ENCODE peak calls at places on chromosomes 7 and 10, in nine cellular contexts. E is body of pancreas; I is lower lobe of right lung; U is esophagus muscularis mucosa; F is CD8-positive, alpha-beta T cell; Y is cardiac muscle cell; W is testis; K is upper lobe of right lung; A is effector memory CD4-positive, alpha-beta T cell. C is an unnamed sample.
A peak's percentile ranks its signal among the peaks of the same experiment; 100 is the strongest.

GRCh38 chr7:31114593-31115343 is 62.7 kb downstream of the ADCYAP1R1 start:
- DNase-seq in E (no peak), U (peak; percentile 72), I (no peak), W (no peak), K (no peak), A (no peak), Y (peak; percentile 64), F (no peak), C (peak; percentile 51)

GRCh38 chr10:43206391-43207235 is 60.3 kb downstream of the RASGEF1A start:
- DNase-seq in K (peak; percentile 63), W (no peak), I (peak; percentile 34), E (peak; percentile 4), A (no peak), U (no peak), Y (no peak), F (no peak), C (no peak)

GRCh38 chr7:107152011-107152410 is 16.8 kb upstream of the HBP1 start:
- DNase-seq in Y (peak; percentile 28), A (no peak), I (no peak), W (no peak), K (no peak), E (no peak), F (no peak), U (no peak), C (no peak)

GRCh38 chr10:665579-666091 is 23.8 kb downstream of the DIP2C start:
- DNase-seq in W (peak; percentile 81), I (no peak), U (no peak), Y (peak; percentile 88), E (peak; percentile 72), F (no peak), K (peak; percentile 46), A (no peak), C (no peak)

GRCh38 chr10:110643670-110644597 is at the start of gene RBM20:
- DNase-seq in I (no peak), K (no peak), W (peak; percentile 35), Y (peak; percentile 34), U (no peak), A (no peak), E (peak; percentile 52), F (no peak), C (peak; percentile 69)

GRCh38 chr7:34096135-34096775 is 190.9 kb downstream of the BMPER start:
- DNase-seq in U (no peak), A (no peak), E (peak; percentile 33), F (no peak), Y (peak; percentile 97), W (peak; percentile 47), K (no peak), I (peak; percentile 48), C (no peak)

GRCh38 chr7:100464791-100465190 is 731 bp upstream of the SPACDR start:
- DNase-seq in Y (no peak), U (no peak), W (no peak), F (no peak), I (no peak), A (no peak), E (no peak), K (no peak), C (no peak)

GRCh38 chr7:80450621-80451308 is 61.1 kb downstream of the GNAT3 start:
- DNase-seq in K (no peak), A (no peak), F (no peak), E (no peak), Y (peak; percentile 13), U (no peak), I (no peak), W (no peak), C (no peak)

GRCh38 chr7:117143580-117143979 is 179.3 kb downstream of the WNT2 start:
- DNase-seq in A (no peak), Y (no peak), F (no peak), W (no peak), U (no peak), I (no peak), K (no peak), E (no peak), C (no peak)

GRCh38 chr10:73509695-73510094 is 13.9 kb upstream of the PPP3CB start:
- DNase-seq in A (no peak), Y (no peak), E (no peak), K (no peak), F (no peak), U (no peak), I (no peak), W (no peak), C (no peak)

GRCh38 chr7:6578114-6579084 is 1.1 kb downstream of the ZDHHC4 start:
- DNase-seq in E (no peak), A (no peak), U (no peak), I (no peak), F (no peak), W (no peak), Y (peak; percentile 24), K (no peak), C (no peak)
- H3K36me3 ChIP-seq in E (peaks cover 8% of the 10 kb centered on the region), A (peaks cover 14% of the 10 kb centered on the region), U (peaks cover 29% of the 10 kb centered on the region), I (peaks cover 36% of the 10 kb centered on the region), F (peaks cover 14% of the 10 kb centered on the region), W (no peaks in the 10 kb centered on the region), Y (peaks cover 25% of the 10 kb centered on the region), K (peaks cover 35% of the 10 kb centered on the region), C (peaks cover 18% of the 10 kb centered on the region)

DNA sequence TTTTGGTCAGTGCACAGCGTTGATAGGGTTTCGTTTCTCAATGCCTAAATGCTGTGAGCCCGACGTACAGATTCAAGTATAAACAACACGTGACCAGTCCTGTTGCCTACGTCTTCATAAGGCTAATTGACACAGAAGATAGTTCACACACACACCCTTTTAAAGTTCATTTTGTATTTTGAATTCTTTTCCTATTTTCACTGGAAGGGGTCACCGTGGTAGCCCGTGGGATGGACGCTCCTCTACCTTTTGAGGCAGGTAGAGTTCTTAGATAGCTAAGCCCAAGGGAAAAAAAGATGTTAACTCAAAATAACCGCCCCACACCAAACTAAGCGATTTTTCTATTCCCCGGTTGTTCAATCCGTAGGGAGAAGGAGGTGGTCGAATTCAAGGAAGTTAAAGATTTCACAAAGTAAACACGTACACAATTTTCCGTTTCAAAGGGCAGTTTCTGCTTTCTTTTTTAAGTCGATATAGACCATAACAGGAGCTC is 961 bp downstream of the KBTBD2 start:
- DNase-seq in F (peak; percentile 41), W (peak; percentile 75), E (peak; percentile 29), Y (peak; percentile 81), K (no peak), U (no peak), A (peak; percentile 32), I (no peak), C (peak; percentile 57)
- H3K4me1 ChIP-seq in F (peaks cover 49% of the 10 kb centered on the region), W (peaks cover 43% of the 10 kb centered on the region), E (peaks cover 52% of the 10 kb centered on the region), Y (peaks cover 37% of the 10 kb centered on the region), K (peaks cover 58% of the 10 kb centered on the region), U (peaks cover 77% of the 10 kb centered on the region), A (peaks cover 27% of the 10 kb centered on the region), I (peaks cover 59% of the 10 kb centered on the region), C (peaks cover 13% of the 10 kb centered on the region)

GRCh38 chr7:155309021-155309338 is 11.3 kb downstream of the INSIG1 start:
- DNase-seq in W (no peak), I (no peak), A (no peak), E (no peak), U (no peak), K (no peak), Y (no peak), F (no peak), C (no peak)

GRCh38 chr7:155308330-155309020 is 10.8 kb downstream of the INSIG1 start:
- DNase-seq in W (no peak), A (no peak), E (no peak), K (no peak), I (no peak), U (no peak), Y (no peak), F (no peak), C (no peak)

GRCh38 chr7:155305251-155305904 is 7.7 kb downstream of the INSIG1 start:
- DNase-seq in U (no peak), I (no peak), K (no peak), E (no peak), W (peak; percentile 67), Y (no peak), F (no peak), A (no peak), C (no peak)

GRCh38 chr7:155303897-155304296 is 6.2 kb downstream of the INSIG1 start:
- DNase-seq in K (no peak), W (peak; percentile 49), E (no peak), F (no peak), A (no peak), Y (no peak), U (no peak), I (no peak), C (no peak)

DNA sequence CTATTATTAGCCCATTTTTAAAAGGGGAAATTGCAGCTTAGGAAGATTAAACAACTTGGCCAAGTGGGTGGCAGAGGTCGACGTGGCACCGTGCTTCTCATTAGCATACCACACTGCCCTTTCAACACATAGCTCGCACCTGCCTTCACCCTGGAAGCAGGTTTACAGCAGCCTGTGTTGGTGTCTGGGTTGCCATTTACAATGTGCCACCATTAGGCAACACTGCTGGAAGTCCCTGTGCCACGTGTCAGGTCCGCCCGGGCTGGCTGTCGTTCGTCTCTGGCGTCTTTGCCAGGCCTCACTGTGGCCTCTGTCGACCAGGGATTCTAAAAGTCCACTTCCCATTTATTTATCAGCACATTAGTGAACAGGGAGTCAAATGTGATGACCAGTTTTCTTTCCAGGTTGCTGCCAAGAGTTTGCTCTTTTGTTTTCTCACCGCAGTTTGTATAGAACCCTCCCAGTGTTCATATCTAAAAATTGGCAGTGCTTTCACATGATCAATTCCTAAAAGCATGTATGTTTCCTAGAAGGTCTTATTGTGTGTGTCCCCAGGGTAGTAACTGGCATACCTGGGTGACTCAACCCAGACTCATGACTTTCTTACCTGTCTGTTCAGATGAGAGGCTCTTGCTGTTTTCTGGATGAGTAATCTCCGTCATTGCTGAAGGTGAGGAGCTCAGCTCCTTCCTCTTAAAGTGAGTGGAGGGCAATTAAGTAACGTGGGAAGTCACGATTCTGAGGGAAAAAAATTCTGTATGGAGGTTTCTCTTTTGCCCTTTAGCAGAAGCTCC is 9.2 kb downstream of the INSIG1 start:
- DNase-seq in Y (no peak), F (no peak), A (no peak), K (no peak), E (peak; percentile 47), W (no peak), I (no peak), U (no peak), C (no peak)
- H3K36me3 ChIP-seq in Y (peaks cover 32% of the 10 kb centered on the region), F (peaks cover 37% of the 10 kb centered on the region), A (peaks cover 46% of the 10 kb centered on the region), K (peaks cover 76% of the 10 kb centered on the region), E (peaks cover 5% of the 10 kb centered on the region), W (no peaks in the 10 kb centered on the region), I (peaks cover 90% of the 10 kb centered on the region), U (peaks cover 4% of the 10 kb centered on the region), C (peaks cover 19% of the 10 kb centered on the region)

GRCh38 chr7:74475987-74476350 is 22.3 kb downstream of the GTF2IRD1 start:
- DNase-seq in K (no peak), F (no peak), A (no peak), E (no peak), W (no peak), U (no peak), I (no peak), Y (no peak), C (no peak)

GRCh38 chr7:74476546-74477095 is 22.9 kb downstream of the GTF2IRD1 start:
- DNase-seq in I (no peak), K (peak; percentile 71), A (no peak), Y (no peak), F (no peak), U (no peak), W (peak; percentile 62), E (no peak), C (no peak)

GRCh38 chr7:74478671-74479065 is 25.0 kb downstream of the GTF2IRD1 start:
- DNase-seq in E (no peak), F (no peak), W (no peak), U (no peak), Y (peak; percentile 8), A (no peak), I (no peak), K (no peak), C (no peak)

GRCh38 chr7:74475243-74475986 is 21.7 kb downstream of the GTF2IRD1 start:
- DNase-seq in Y (no peak), W (no peak), E (peak; percentile 54), A (no peak), F (no peak), I (peak; percentile 71), U (no peak), K (peak; percentile 78), C (no peak)

GRCh38 chr7:74477188-74477587 is 23.5 kb downstream of the GTF2IRD1 start:
- DNase-seq in E (no peak), A (no peak), W (no peak), F (no peak), U (no peak), I (peak; percentile 60), Y (no peak), K (peak; percentile 75), C (no peak)
- H3K4me1 ChIP-seq in E (peaks cover 62% of the 10 kb centered on the region), A (no peaks in the 10 kb centered on the region), W (peaks cover 47% of the 10 kb centered on the region), F (no peaks in the 10 kb centered on the region), U (peaks cover 87% of the 10 kb centered on the region), I (peaks cover 57% of the 10 kb centered on the region), Y (peaks cover 47% of the 10 kb centered on the region), K (peaks cover 52% of the 10 kb centered on the region), C (peaks cover 42% of the 10 kb centered on the region)

C was measured in SJCRH30.